ENCODE peak calls at places on chromosomes 16 and 17, in six cellular contexts. One of them, this sample, is unnamed.

GRCh38 chr17:58313815-58314705 is 14.5 kb downstream of the TSPOAP1 start:
- DNase-seq in K562: no peak
- DNase-seq in A549: no peak
- DNase-seq in GM12878: no peak
- DNase-seq in endothelial cell of umbilical vein: no peak
- DNase-seq in HepG2: no peak
- DNase-seq in this sample: no peak

GRCh38 chr16:85556456-85557082 is 56.6 kb upstream of the GSE1 start:
- DNase-seq in K562: peak
- DNase-seq in A549: peak
- DNase-seq in GM12878: no peak
- DNase-seq in endothelial cell of umbilical vein: no peak
- DNase-seq in HepG2: no peak
- DNase-seq in this sample: peak

GRCh38 chr17:41689497-41690299 is 1.0 kb downstream of the EIF1 start:
- DNase-seq in K562: no peak
- DNase-seq in A549: peak
- DNase-seq in GM12878: no peak
- DNase-seq in endothelial cell of umbilical vein: peak
- DNase-seq in HepG2: peak
- DNase-seq in this sample: peak

GRCh38 chr16:81645303-81645702 is 133.8 kb upstream of the PLCG2 start:
- DNase-seq in K562: no peak
- DNase-seq in A549: peak
- DNase-seq in GM12878: no peak
- DNase-seq in endothelial cell of umbilical vein: peak
- DNase-seq in HepG2: no peak
- DNase-seq in this sample: no peak

GRCh38 chr16:75647492-75648264 is at the start of the genes KARS1 and TERF2IP:
- DNase-seq in K562: peak
- DNase-seq in A549: peak
- DNase-seq in GM12878: peak
- DNase-seq in endothelial cell of umbilical vein: peak
- DNase-seq in HepG2: peak
- DNase-seq in this sample: peak

GRCh38 chr17:51045616-51046526 is 74.8 kb downstream of the SPAG9 start:
- DNase-seq in K562: no peak
- DNase-seq in A549: no peak
- DNase-seq in GM12878: no peak
- DNase-seq in endothelial cell of umbilical vein: no peak
- DNase-seq in HepG2: peak
- DNase-seq in this sample: no peak

GRCh38 chr16:88566158-88566557 is 4.0 kb upstream of the ZC3H18 start:
- DNase-seq in K562: no peak
- DNase-seq in A549: no peak
- DNase-seq in GM12878: no peak
- DNase-seq in endothelial cell of umbilical vein: peak
- DNase-seq in HepG2: no peak
- DNase-seq in this sample: peak

GRCh38 chr17:79549111-79549915 is 61.5 kb downstream of the RBFOX3 start:
- DNase-seq in K562: no peak
- DNase-seq in A549: no peak
- DNase-seq in GM12878: no peak
- DNase-seq in endothelial cell of umbilical vein: no peak
- DNase-seq in HepG2: no peak
- DNase-seq in this sample: no peak

GRCh38 chr17:15123593-15124590 is 141.2 kb downstream of the PMP22 start:
- DNase-seq in K562: no peak
- DNase-seq in A549: no peak
- DNase-seq in GM12878: no peak
- DNase-seq in endothelial cell of umbilical vein: no peak
- DNase-seq in HepG2: no peak
- DNase-seq in this sample: no peak

GRCh38 chr17:81902023-81902652 is at the start of gene NPB:
- DNase-seq in K562: peak
- DNase-seq in A549: no peak
- DNase-seq in GM12878: no peak
- DNase-seq in endothelial cell of umbilical vein: no peak
- DNase-seq in HepG2: no peak
- DNase-seq in this sample: no peak

GRCh38 chr17:7323731-7324437 is 5.3 kb downstream of the NEURL4 start:
- DNase-seq in K562: peak
- DNase-seq in A549: peak
- DNase-seq in GM12878: no peak
- DNase-seq in endothelial cell of umbilical vein: peak
- DNase-seq in HepG2: no peak
- DNase-seq in this sample: peak
- TF ChIP-seq MYC in K562: no peak
- TF ChIP-seq MYC in A549: no peak
- TF ChIP-seq MYC in GM12878: no peak
- TF ChIP-seq MYC in endothelial cell of umbilical vein: no peak
- TF ChIP-seq MYC in HepG2: no peak
- TF ChIP-seq MYC in this sample: no peak

DNA sequence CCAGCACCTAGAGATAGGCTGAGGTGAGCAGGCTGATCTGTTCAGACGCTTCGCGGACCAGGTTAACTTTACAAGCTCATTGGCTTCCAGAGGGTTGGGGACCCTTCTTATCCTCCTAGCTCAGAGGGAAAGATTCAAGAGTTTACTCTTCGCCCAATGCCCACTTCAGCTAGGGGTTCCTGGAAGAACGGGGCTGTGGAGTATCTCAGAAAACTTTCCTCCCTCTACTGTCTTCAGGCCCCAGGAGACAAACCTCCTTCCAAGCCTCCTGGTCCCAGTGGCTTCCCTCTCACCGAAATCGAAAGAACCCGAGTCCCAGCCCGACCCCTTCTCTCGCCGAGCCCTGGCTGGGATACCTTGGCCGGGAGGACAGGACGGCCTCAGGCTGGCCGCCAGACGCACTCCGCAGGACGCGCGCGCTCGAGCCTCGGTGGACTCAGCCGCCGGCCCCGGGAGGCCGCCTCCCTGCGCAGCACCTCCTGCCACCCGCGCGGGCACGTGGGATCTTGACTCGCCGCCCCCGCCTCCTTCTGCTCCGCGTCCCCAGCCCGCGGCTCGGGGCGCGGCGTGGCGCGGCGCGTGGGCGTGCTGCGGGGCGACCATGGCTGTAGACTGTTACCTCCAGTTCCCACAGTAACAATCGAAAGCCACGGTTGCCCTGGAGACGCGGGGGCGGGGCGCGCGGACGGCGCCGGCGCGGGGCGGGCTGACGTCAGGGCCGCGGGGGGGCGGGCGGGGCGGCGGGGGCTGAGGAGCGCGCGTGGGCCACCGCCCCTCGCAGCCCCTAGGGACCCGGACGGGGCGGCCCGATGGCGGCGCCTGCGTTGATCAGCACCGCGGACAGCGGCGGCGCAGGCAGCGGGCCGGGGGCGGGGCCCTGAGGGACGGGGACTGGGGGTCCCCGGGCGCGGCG is 5.3 kb upstream of the HIC1 start:
- DNase-seq in K562: peak
- DNase-seq in A549: peak
- DNase-seq in GM12878: no peak
- DNase-seq in endothelial cell of umbilical vein: peak
- DNase-seq in HepG2: no peak
- DNase-seq in this sample: peak
- TF ChIP-seq POLR2A in K562: no peak
- TF ChIP-seq POLR2A in A549: peak
- TF ChIP-seq POLR2A in GM12878: peak
- TF ChIP-seq POLR2A in endothelial cell of umbilical vein: no peak
- TF ChIP-seq POLR2A in HepG2: no peak
- TF ChIP-seq POLR2A in this sample: no peak

GRCh38 chr17:1976000-1976682 is 49.0 kb downstream of the RTN4RL1 start:
- DNase-seq in K562: no peak
- DNase-seq in A549: no peak
- DNase-seq in GM12878: no peak
- DNase-seq in endothelial cell of umbilical vein: no peak
- DNase-seq in HepG2: peak
- DNase-seq in this sample: no peak

GRCh38 chr17:1979182-1979980 is 45.8 kb downstream of the RTN4RL1 start:
- DNase-seq in K562: no peak
- DNase-seq in A549: no peak
- DNase-seq in GM12878: no peak
- DNase-seq in endothelial cell of umbilical vein: no peak
- DNase-seq in HepG2: no peak
- DNase-seq in this sample: no peak

GRCh38 chr17:1978396-1978962 is 46.7 kb downstream of the RTN4RL1 start:
- DNase-seq in K562: no peak
- DNase-seq in A549: no peak
- DNase-seq in GM12878: no peak
- DNase-seq in endothelial cell of umbilical vein: no peak
- DNase-seq in HepG2: no peak
- DNase-seq in this sample: no peak

GRCh38 chr17:1976683-1977064 is 48.5 kb downstream of the RTN4RL1 start:
- DNase-seq in K562: no peak
- DNase-seq in A549: no peak
- DNase-seq in GM12878: no peak
- DNase-seq in endothelial cell of umbilical vein: no peak
- DNase-seq in HepG2: no peak
- DNase-seq in this sample: no peak

GRCh38 chr17:1977583-1978395 is 47.3 kb downstream of the RTN4RL1 start:
- DNase-seq in K562: no peak
- DNase-seq in A549: no peak
- DNase-seq in GM12878: no peak
- DNase-seq in endothelial cell of umbilical vein: no peak
- DNase-seq in HepG2: no peak
- DNase-seq in this sample: no peak
- TF ChIP-seq MYC in K562: no peak
- TF ChIP-seq MYC in A549: no peak
- TF ChIP-seq MYC in GM12878: no peak
- TF ChIP-seq MYC in endothelial cell of umbilical vein: no peak
- TF ChIP-seq MYC in HepG2: no peak
- TF ChIP-seq MYC in this sample: no peak

GRCh38 chr16:3289998-3290673 is 6.8 kb downstream of the ZNF263 start:
- DNase-seq in K562: no peak
- DNase-seq in A549: peak
- DNase-seq in GM12878: no peak
- DNase-seq in endothelial cell of umbilical vein: no peak
- DNase-seq in HepG2: no peak
- DNase-seq in this sample: no peak

GRCh38 chr16:3295209-3295608 is 10.0 kb downstream of the TIGD7 start:
- DNase-seq in K562: no peak
- DNase-seq in A549: no peak
- DNase-seq in GM12878: no peak
- DNase-seq in endothelial cell of umbilical vein: no peak
- DNase-seq in HepG2: no peak
- DNase-seq in this sample: no peak

GRCh38 chr16:3295783-3296182 is 9.4 kb downstream of the TIGD7 start:
- DNase-seq in K562: no peak
- DNase-seq in A549: no peak
- DNase-seq in GM12878: no peak
- DNase-seq in endothelial cell of umbilical vein: no peak
- DNase-seq in HepG2: no peak
- DNase-seq in this sample: no peak

DNA sequence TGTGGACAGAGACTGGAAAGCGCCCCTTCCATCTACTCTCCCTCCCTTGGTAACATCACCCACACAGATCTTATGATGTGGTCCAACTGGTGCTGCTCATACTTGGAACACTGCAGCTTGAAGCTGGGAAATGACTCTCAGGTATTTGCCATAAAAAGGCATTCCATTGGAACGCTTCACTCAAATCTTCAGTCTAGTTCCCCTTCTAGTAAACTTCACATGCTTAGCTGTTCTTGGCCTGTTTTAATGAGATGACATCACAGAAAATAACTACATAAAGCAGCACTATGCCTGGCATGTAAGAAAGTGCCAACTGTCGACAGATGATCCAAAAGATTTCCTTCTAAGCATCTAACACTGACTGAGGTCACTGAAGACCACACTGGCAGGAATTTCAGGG is 9.3 kb downstream of the ZNF263 start:
- DNase-seq in K562: no peak
- DNase-seq in A549: no peak
- DNase-seq in GM12878: no peak
- DNase-seq in endothelial cell of umbilical vein: no peak
- DNase-seq in HepG2: no peak
- DNase-seq in this sample: no peak
- TF ChIP-seq POLR2A in K562: no peak
- TF ChIP-seq POLR2A in A549: no peak
- TF ChIP-seq POLR2A in GM12878: no peak
- TF ChIP-seq POLR2A in endothelial cell of umbilical vein: no peak
- TF ChIP-seq POLR2A in HepG2: no peak
- TF ChIP-seq POLR2A in this sample: no peak

DNA sequence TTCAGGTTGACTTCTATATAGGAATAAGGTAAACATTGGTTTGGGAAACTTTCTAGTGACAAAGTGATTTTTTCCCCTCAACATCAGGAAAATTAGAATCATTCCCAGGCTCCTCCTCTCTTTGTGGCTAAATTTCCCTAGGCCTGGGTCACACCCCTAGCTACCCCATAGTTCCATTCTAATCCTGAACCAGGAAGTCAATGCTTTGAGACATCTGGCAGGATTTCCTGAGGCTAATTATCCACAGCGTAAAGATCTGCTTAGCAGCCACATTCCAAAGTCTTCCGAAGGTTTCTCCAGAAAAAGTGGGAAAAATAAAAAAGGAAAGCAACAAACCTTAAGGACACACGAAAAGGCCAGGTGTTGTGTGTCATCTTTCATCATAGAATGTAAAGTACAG is 60.3 kb upstream of the CORO6 start:
- DNase-seq in K562: no peak
- DNase-seq in A549: no peak
- DNase-seq in GM12878: no peak
- DNase-seq in endothelial cell of umbilical vein: peak
- DNase-seq in HepG2: no peak
- DNase-seq in this sample: no peak
- TF ChIP-seq MYC in K562: no peak
- TF ChIP-seq MYC in A549: no peak
- TF ChIP-seq MYC in GM12878: no peak
- TF ChIP-seq MYC in endothelial cell of umbilical vein: no peak
- TF ChIP-seq MYC in HepG2: no peak
- TF ChIP-seq MYC in this sample: no peak

DNA sequence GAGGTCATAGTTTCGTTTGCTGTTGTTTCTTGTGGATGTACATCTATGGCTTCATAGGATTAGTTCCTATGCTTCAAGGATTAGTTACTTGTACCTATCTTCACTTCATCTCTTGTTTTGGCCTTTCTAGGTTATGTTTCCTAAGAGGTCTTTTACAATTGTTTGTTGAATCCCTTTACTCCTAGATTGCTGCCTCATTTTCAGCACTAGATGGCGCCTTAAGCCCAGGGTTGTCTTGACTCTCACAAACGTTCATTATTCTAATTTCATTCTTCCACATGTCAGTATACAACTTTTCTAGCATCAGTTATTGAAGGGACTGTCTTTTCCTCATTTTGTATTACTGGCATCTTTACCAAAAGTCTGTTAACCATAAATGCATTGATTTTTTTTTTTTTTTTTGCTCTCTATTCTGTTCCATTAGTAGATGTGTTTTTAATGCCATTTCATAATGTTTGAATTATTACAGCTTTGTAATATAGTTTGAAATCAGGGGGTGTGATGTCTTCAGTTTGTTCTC is 45.0 kb upstream of the NACA2 start:
- DNase-seq in K562: peak
- DNase-seq in A549: peak
- DNase-seq in GM12878: peak
- DNase-seq in endothelial cell of umbilical vein: peak
- DNase-seq in HepG2: peak
- DNase-seq in this sample: peak
- TF ChIP-seq POLR2A in K562: no peak
- TF ChIP-seq POLR2A in A549: no peak
- TF ChIP-seq POLR2A in GM12878: no peak
- TF ChIP-seq POLR2A in endothelial cell of umbilical vein: no peak
- TF ChIP-seq POLR2A in HepG2: no peak
- TF ChIP-seq POLR2A in this sample: no peak

GRCh38 chr17:72135546-72136325 is 14.9 kb downstream of the SOX9 start:
- DNase-seq in K562: no peak
- DNase-seq in A549: no peak
- DNase-seq in GM12878: no peak
- DNase-seq in endothelial cell of umbilical vein: no peak
- DNase-seq in HepG2: no peak
- DNase-seq in this sample: no peak
- TF ChIP-seq MYC in K562: no peak
- TF ChIP-seq MYC in A549: no peak
- TF ChIP-seq MYC in GM12878: no peak
- TF ChIP-seq MYC in endothelial cell of umbilical vein: no peak
- TF ChIP-seq MYC in HepG2: no peak
- TF ChIP-seq MYC in this sample: no peak